ENCODE peak calls at places on chromosomes 12 and 14, in five cellular contexts. S, J, P, G and E are unnamed samples.

GRCh38 chr12:93322784-93323183 is 54.9 kb upstream of the NUDT4 start:
- DNase-seq in S (no peak), J (no peak), P (peak; percentile 68), G (no peak), E (no peak)

GRCh38 chr14:30658645-30659044 is 36.5 kb downstream of the SCFD1 start:
- DNase-seq in S (no peak), J (no peak), P (no peak), G (no peak), E (no peak)

GRCh38 chr12:12717586-12718381 is 616 bp downstream of the CDKN1B start:
- DNase-seq in S (no peak), J (peak; percentile 47), P (no peak), G (peak; percentile 89), E (peak; percentile 29)

GRCh38 chr12:31118347-31118830 is 44.7 kb downstream of the DDX11 start:
- DNase-seq in S (no peak), J (no peak), P (no peak), G (peak; percentile 27), E (peak; percentile 20)

GRCh38 chr12:84779169-84779568 is 133.4 kb downstream of the SLC6A15 start:
- DNase-seq in S (no peak), J (no peak), P (peak; percentile 47), G (no peak), E (no peak)

GRCh38 chr12:24880732-24881131 is 68.2 kb downstream of the BCAT1 start:
- DNase-seq in S (no peak), J (peak; percentile 70), P (no peak), G (no peak), E (no peak)

GRCh38 chr12:122021193-122021821 is 377 bp upstream of the BCL7A start:
- DNase-seq in S (no peak), J (peak; percentile 55), P (no peak), G (peak; percentile 80), E (no peak)

GRCh38 chr12:82757059-82757458 is 70.4 kb downstream of the TMTC2 start:
- DNase-seq in S (no peak), J (no peak), P (no peak), G (no peak), E (no peak)

GRCh38 chr12:54891717-54892478 is 37.6 kb downstream of the MUCL1 start:
- DNase-seq in S (peak; percentile 18), J (peak; percentile 12), P (no peak), G (no peak), E (no peak)

GRCh38 chr14:97930191-97930590 is 1133.0 kb downstream of the VRK1 start:
- DNase-seq in S (no peak), J (no peak), P (no peak), G (no peak), E (no peak)

GRCh38 chr14:64387232-64387737 is 868 bp upstream of the MTHFD1 start:
- DNase-seq in S (peak; percentile 13), J (no peak), P (peak; percentile 19), G (no peak), E (no peak)

GRCh38 chr14:54428527-54428926 is 12.6 kb downstream of the CNIH1 start:
- DNase-seq in S (no peak), J (no peak), P (no peak), G (no peak), E (no peak)

GRCh38 chr14:102539544-102540309 is 30.2 kb upstream of the ANKRD9 start:
- DNase-seq in S (no peak), J (no peak), P (peak; percentile 58), G (no peak), E (no peak)

GRCh38 chr14:101593411-101594181 is 32.3 kb downstream of the DIO3 start:
- DNase-seq in S (no peak), J (no peak), P (no peak), G (peak; percentile 25), E (no peak)

GRCh38 chr12:106205208-106206069 is 42.4 kb downstream of the CKAP4 start:
- DNase-seq in S (no peak), J (peak; percentile 55), P (no peak), G (no peak), E (no peak)

GRCh38 chr12:26043139-26044006 is 81.5 kb downstream of the BHLHE41 start:
- DNase-seq in S (no peak), J (no peak), P (no peak), G (no peak), E (no peak)

GRCh38 chr14:91202234-91202974 is 42.1 kb downstream of the GPR68 start:
- DNase-seq in S (no peak), J (no peak), P (no peak), G (no peak), E (no peak)

GRCh38 chr14:79627058-79627457 is 584.2 kb downstream of the DIO2 start:
- DNase-seq in S (no peak), J (no peak), P (no peak), G (no peak), E (no peak)

GRCh38 chr12:62764251-62764650 is 170.7 kb downstream of the PPM1H start:
- DNase-seq in S (no peak), J (no peak), P (no peak), G (no peak), E (no peak)

GRCh38 chr12:93060666-93061413 is 131.7 kb upstream of the EEA1 start:
- DNase-seq in S (peak; percentile 53), J (no peak), P (peak; percentile 57), G (no peak), E (no peak)

GRCh38 chr12:76441016-76441415 is 92.8 kb upstream of the BBS10 start:
- DNase-seq in S (no peak), J (no peak), P (no peak), G (no peak), E (no peak)

GRCh38 chr12:38175538-38175937 is 141.0 kb upstream of the ALG10B start:
- DNase-seq in S (no peak), J (no peak), P (no peak), G (no peak), E (no peak)

GRCh38 chr14:34052658-34053014 is 101.8 kb upstream of the EGLN3 start:
- DNase-seq in S (no peak), J (no peak), P (no peak), G (no peak), E (no peak)

GRCh38 chr14:51548187-51548586 is 103.5 kb upstream of the FRMD6 start:
- DNase-seq in S (no peak), J (no peak), P (no peak), G (no peak), E (no peak)

GRCh38 chr14:79278798-79279644 is 932.3 kb downstream of the DIO2 start:
- DNase-seq in S (peak; percentile 33), J (peak; percentile 94), P (peak; percentile 92), G (peak; percentile 89), E (no peak)

GRCh38 chr12:70722584-70723343 is 85.5 kb upstream of the PTPRB start:
- DNase-seq in S (no peak), J (no peak), P (no peak), G (no peak), E (peak; percentile 24)

GRCh38 chr12:111227476-111228420 is 141.1 kb downstream of the PHETA1 start:
- DNase-seq in S (no peak), J (no peak), P (no peak), G (no peak), E (no peak)

GRCh38 chr14:102394717-102395378 is 32.1 kb downstream of the TECPR2 start:
- DNase-seq in S (no peak), J (no peak), P (no peak), G (no peak), E (no peak)

GRCh38 chr12:58750484-58750883 is 169.8 kb downstream of the LRIG3 start:
- DNase-seq in S (peak; percentile 66), J (no peak), P (peak; percentile 98), G (no peak), E (no peak)

GRCh38 chr14:29016050-29016900 is 249.7 kb downstream of the FOXG1 start:
- DNase-seq in S (peak; percentile 7), J (peak; percentile 35), P (peak; percentile 51), G (no peak), E (no peak)

GRCh38 chr14:63840981-63841380 is 11.8 kb upstream of the SYNE2 start:
- DNase-seq in S (no peak), J (peak; percentile 26), P (no peak), G (no peak), E (peak; percentile 64)